ENCODE peak calls at places on chromosomes 6 and 20, in eight cellular contexts. J is CD8-positive, alpha-beta T cell; K is cardiac muscle cell; Z is pancreas; O is heart right ventricle; G is small intestine; Y is ovary; E is psoas muscle. X is an unnamed sample. For H3K36me3, the result is how much of the 10 kb centered on the place peaks cover.

GRCh38 chr6:112482373-112482772 is 135.2 kb downstream of the RFPL4B start:
- DNase-seq in J (no peak), K (no peak), Z (no peak), O (no peak), G (no peak), Y (no peak), E (no peak), X (no peak)

GRCh38 chr20:19699132-19699971 is 58.7 kb upstream of the RIN2 start:
- DNase-seq in J (no peak), K (peak), Z (no peak), O (no peak), G (no peak), Y (no peak), E (no peak), X (no peak)

GRCh38 chr6:79777713-79778579 is 146.8 kb downstream of the SH3BGRL2 start:
- DNase-seq in J (peak), K (peak), Z (peak), O (peak), G (peak), Y (peak), E (peak), X (peak)

GRCh38 chr6:129662406-129662766 is 47.6 kb downstream of the ARHGAP18 start:
- DNase-seq in J (no peak), K (no peak), Z (no peak), O (no peak), G (no peak), Y (no peak), E (no peak), X (no peak)

GRCh38 chr20:18739785-18740184 is 73.8 kb upstream of the SCP2D1 start:
- DNase-seq in J (no peak), K (peak), Z (no peak), O (no peak), G (no peak), Y (peak), E (no peak), X (no peak)

GRCh38 chr20:64116541-64117423 is 9.4 kb upstream of the NPBWR2 start:
- DNase-seq in J (no peak), K (no peak), Z (no peak), O (no peak), G (no peak), Y (no peak), E (no peak), X (peak)

GRCh38 chr6:11994875-11995461 is 17.1 kb upstream of the HIVEP1 start:
- DNase-seq in J (no peak), K (no peak), Z (no peak), O (no peak), G (no peak), Y (no peak), E (no peak), X (no peak)

GRCh38 chr6:168376120-168376519 is 56.5 kb upstream of the DACT2 start:
- DNase-seq in J (no peak), K (no peak), Z (no peak), O (no peak), G (no peak), Y (no peak), E (no peak), X (peak)

GRCh38 chr6:109023348-109023925 is 71.2 kb downstream of the SESN1 start:
- DNase-seq in J (no peak), K (no peak), Z (no peak), O (no peak), G (no peak), Y (no peak), E (no peak), X (no peak)

GRCh38 chr6:49636368-49637332 is at the start of gene RHAG:
- DNase-seq in J (no peak), K (no peak), Z (no peak), O (no peak), G (no peak), Y (no peak), E (no peak), X (no peak)

GRCh38 chr6:136137008-136137689 is 113.0 kb downstream of the MTFR2 start:
- DNase-seq in J (no peak), K (peak), Z (no peak), O (no peak), G (no peak), Y (no peak), E (no peak), X (no peak)

GRCh38 chr20:1388706-1389483 is 4.0 kb downstream of the FKBP1A start:
- DNase-seq in J (peak), K (no peak), Z (no peak), O (no peak), G (no peak), Y (no peak), E (no peak), X (no peak)

GRCh38 chr6:33144373-33144772 is 47.9 kb downstream of the COL11A2 start:
- DNase-seq in J (no peak), K (no peak), Z (no peak), O (no peak), G (peak), Y (no peak), E (no peak), X (peak)

GRCh38 chr20:16064991-16065707 is 508.1 kb downstream of the KIF16B start:
- DNase-seq in J (no peak), K (no peak), Z (no peak), O (no peak), G (no peak), Y (no peak), E (no peak), X (no peak)

GRCh38 chr6:147040041-147040440 is 164.2 kb upstream of the STXBP5 start:
- DNase-seq in J (no peak), K (peak), Z (no peak), O (no peak), G (no peak), Y (no peak), E (no peak), X (no peak)

GRCh38 chr6:132161283-132161682 is 210.1 kb upstream of the CCN2 start:
- DNase-seq in J (no peak), K (peak), Z (no peak), O (peak), G (peak), Y (no peak), E (no peak), X (no peak)

GRCh38 chr6:118097576-118097975 is 190.5 kb downstream of the SLC35F1 start:
- DNase-seq in J (no peak), K (no peak), Z (no peak), O (no peak), G (no peak), Y (no peak), E (no peak), X (no peak)

GRCh38 chr6:14379568-14379967 is 262.0 kb downstream of the CD83 start:
- DNase-seq in J (no peak), K (no peak), Z (no peak), O (no peak), G (no peak), Y (no peak), E (no peak), X (no peak)

GRCh38 chr6:33431880-33432541 is 12.1 kb downstream of the SYNGAP1 start:
- DNase-seq in J (no peak), K (no peak), Z (no peak), O (no peak), G (no peak), Y (no peak), E (no peak), X (peak)

GRCh38 chr20:37161830-37162549 is 17.1 kb upstream of the RPN2 start:
- DNase-seq in J (no peak), K (no peak), Z (no peak), O (no peak), G (no peak), Y (no peak), E (no peak), X (no peak)

GRCh38 chr6:15874821-15875220 is 212.0 kb upstream of the DTNBP1 start:
- DNase-seq in J (no peak), K (peak), Z (no peak), O (no peak), G (no peak), Y (no peak), E (no peak), X (no peak)

GRCh38 chr6:141808662-141809061 is 324.1 kb upstream of the GJE1 start:
- DNase-seq in J (no peak), K (no peak), Z (no peak), O (no peak), G (no peak), Y (no peak), E (no peak), X (no peak)

GRCh38 chr6:115899883-115900282 is 160.8 kb downstream of the FRK start:
- DNase-seq in J (no peak), K (no peak), Z (no peak), O (no peak), G (no peak), Y (no peak), E (no peak), X (no peak)

GRCh38 chr6:93048381-93048780 is 371.0 kb downstream of the EPHA7 start:
- DNase-seq in J (no peak), K (no peak), Z (no peak), O (no peak), G (no peak), Y (no peak), E (no peak), X (no peak)

GRCh38 chr6:135423649-135424128 is 73.9 kb downstream of the AHI1 start:
- DNase-seq in J (no peak), K (peak), Z (no peak), O (peak), G (peak), Y (no peak), E (no peak), X (no peak)

GRCh38 chr6:26075063-26075717 is 12.0 kb upstream of the HFE start:
- DNase-seq in J (no peak), K (no peak), Z (no peak), O (no peak), G (peak), Y (no peak), E (no peak), X (no peak)

GRCh38 chr6:167559675-167560479 is 235.0 kb downstream of the TTLL2 start:
- DNase-seq in J (no peak), K (no peak), Z (peak), O (no peak), G (peak), Y (no peak), E (no peak), X (peak)

GRCh38 chr6:159871911-159872310 is 18.9 kb upstream of the MAS1 start:
- DNase-seq in J (no peak), K (peak), Z (no peak), O (no peak), G (no peak), Y (no peak), E (no peak), X (no peak)

GRCh38 chr6:5115168-5115567 is 30.0 kb downstream of the PPP1R3G start:
- DNase-seq in J (no peak), K (peak), Z (no peak), O (no peak), G (no peak), Y (no peak), E (no peak), X (no peak)

DNA sequence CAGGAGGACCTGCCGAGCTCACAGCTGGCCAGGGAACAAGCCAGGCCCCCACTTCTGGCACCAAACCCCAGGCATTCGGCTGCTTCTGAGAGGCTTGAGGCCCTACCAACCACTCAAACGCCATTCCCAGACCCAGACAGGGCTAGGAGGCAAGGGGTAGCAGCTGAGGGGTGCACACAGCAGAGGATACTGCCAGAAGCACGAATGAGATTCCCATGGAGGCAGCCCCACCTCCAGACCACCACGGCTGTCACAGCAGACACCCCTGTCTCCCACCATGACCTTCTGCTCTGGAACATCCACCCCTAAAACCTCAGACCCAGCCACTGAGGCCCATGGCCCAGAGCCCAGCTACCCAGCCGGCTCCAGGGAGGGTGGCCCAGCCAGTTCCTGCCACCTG is 36.1 kb downstream of the NTSR1 start:
- DNase-seq in J (peak), K (no peak), Z (no peak), O (no peak), G (no peak), Y (no peak), E (no peak), X (peak)
- H3K36me3 ChIP-seq in J (under half), K (under half), Z (under half), O (under half), G (under half), Y (under half), E (under half), X (under half)

GRCh38 chr6:37454420-37455125 is 21.6 kb downstream of the CMTR1 start:
- DNase-seq in J (no peak), K (no peak), Z (no peak), O (no peak), G (no peak), Y (no peak), E (no peak), X (no peak)

GRCh38 chr6:37452522-37452921 is 19.5 kb downstream of the CMTR1 start:
- DNase-seq in J (no peak), K (no peak), Z (no peak), O (no peak), G (no peak), Y (no peak), E (no peak), X (no peak)

GRCh38 chr6:37451411-37452273 is 18.6 kb downstream of the CMTR1 start:
- DNase-seq in J (no peak), K (peak), Z (no peak), O (no peak), G (no peak), Y (no peak), E (no peak), X (no peak)

DNA sequence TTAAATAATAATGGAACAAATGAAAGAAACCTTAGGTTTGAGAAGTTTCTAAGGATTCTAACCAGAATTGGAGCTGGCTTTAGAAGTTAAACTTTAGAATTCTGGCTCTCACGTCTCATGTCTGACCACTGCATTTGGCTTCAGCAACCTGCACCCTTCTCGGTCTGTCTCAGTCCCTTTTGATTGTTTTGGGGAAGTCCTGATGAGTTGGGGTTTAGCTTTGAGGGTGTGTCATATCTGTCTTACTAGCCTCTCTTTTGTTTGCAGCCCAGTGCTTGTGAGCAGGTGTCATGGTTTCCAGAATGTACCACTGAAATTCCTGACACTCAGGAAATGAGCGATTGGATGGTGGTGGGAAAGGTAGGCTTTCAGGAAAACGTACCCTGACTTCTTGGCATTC is 17.0 kb downstream of the CMTR1 start:
- DNase-seq in J (no peak), K (no peak), Z (no peak), O (no peak), G (no peak), Y (no peak), E (no peak), X (no peak)
- H3K36me3 ChIP-seq in J (half or more), K (under half), Z (under half), O (half or more), G (under half), Y (under half), E (half or more), X (under half)

GRCh38 chr20:49306903-49307336 is 29.1 kb upstream of the ZNFX1 start:
- DNase-seq in J (no peak), K (no peak), Z (peak), O (no peak), G (peak), Y (no peak), E (no peak), X (no peak)

GRCh38 chr20:49312661-49313060 is 34.8 kb upstream of the ZNFX1 start:
- DNase-seq in J (no peak), K (no peak), Z (no peak), O (no peak), G (no peak), Y (no peak), E (no peak), X (no peak)

GRCh38 chr20:49308875-49309274 is 31.0 kb upstream of the ZNFX1 start:
- DNase-seq in J (no peak), K (no peak), Z (no peak), O (no peak), G (no peak), Y (no peak), E (no peak), X (no peak)

GRCh38 chr20:49313271-49313670 is 35.4 kb upstream of the ZNFX1 start:
- DNase-seq in J (no peak), K (no peak), Z (no peak), O (no peak), G (no peak), Y (no peak), E (no peak), X (no peak)

GRCh38 chr20:49310695-49311094 is 32.8 kb upstream of the ZNFX1 start:
- DNase-seq in J (no peak), K (peak), Z (no peak), O (no peak), G (no peak), Y (no peak), E (no peak), X (no peak)
- H3K36me3 ChIP-seq in J (under half), K (under half), Z (under half), O (under half), G (under half), Y (under half), E (under half), X (under half)

GRCh38 chr20:5190444-5190843 is 63.6 kb downstream of the CDS2 start:
- DNase-seq in J (no peak), K (no peak), Z (no peak), O (no peak), G (no peak), Y (no peak), E (no peak), X (no peak)
- H3K36me3 ChIP-seq in J (under half), K (under half), Z (under half), O (half or more), G (under half), Y (under half), E (half or more), X (under half)

GRCh38 chr20:10747019-10747418 is 73.2 kb upstream of the JAG1 start:
- DNase-seq in J (no peak), K (no peak), Z (no peak), O (peak), G (peak), Y (no peak), E (no peak), X (no peak)
- H3K36me3 ChIP-seq in J (under half), K (under half), Z (under half), O (under half), G (under half), Y (under half), E (under half), X (under half)

DNA sequence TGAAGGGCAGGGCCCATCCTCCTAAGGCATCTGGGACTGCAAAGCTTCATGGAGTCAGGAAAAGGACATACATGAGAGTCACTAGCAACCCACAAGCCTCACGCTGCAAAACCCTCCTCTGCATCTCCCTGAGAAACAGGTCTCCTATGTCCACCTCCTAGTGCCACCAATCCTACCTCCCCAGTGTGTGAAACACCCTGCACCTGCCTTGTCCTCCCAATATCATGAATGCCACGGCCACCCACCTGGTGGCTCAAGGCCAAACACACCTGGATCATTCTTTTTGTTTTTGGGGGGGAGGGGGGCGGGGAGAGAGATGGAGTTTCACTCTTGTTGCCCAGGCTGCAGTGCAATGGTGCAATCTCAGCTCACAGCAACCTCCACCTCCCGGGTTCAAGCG is 90.5 kb downstream of the ZMYND8 start:
- DNase-seq in J (no peak), K (no peak), Z (no peak), O (no peak), G (no peak), Y (no peak), E (no peak), X (no peak)
- H3K36me3 ChIP-seq in J (under half), K (under half), Z (under half), O (under half), G (under half), Y (under half), E (under half), X (under half)

X was measured in aorta.